ENCODE peak calls at places on chromosomes 5 and 9, in eight cellular contexts. U is hepatic stellate cell; G is dorsolateral prefrontal cortex; D is endothelial cell; L is caudate nucleus; Q is CD4-positive, alpha-beta T cell; Z is neuronal stem cell; N is activated CD4-positive, alpha-beta T cell treated with anti-CD3 and anti-CD28 coated beads for 24 hours. F is an unnamed sample.

GRCh38 chr5:37668524-37669047 is 171.3 kb downstream of the GDNF start:
- DNase-seq in Q (no peak), L (no peak), N (no peak), U (peak; percentile 73), D (no peak), Z (no peak), G (no peak), F (no peak)

GRCh38 chr5:93325946-93326345 is 255.1 kb downstream of the NR2F1-AS1 start:
- DNase-seq in N (no peak), U (no peak), L (no peak), G (no peak), Q (no peak), Z (no peak), D (no peak), F (no peak)

GRCh38 chr9:32550046-32550608 is 2.0 kb upstream of the SMIM27 start:
- DNase-seq in L (peak; percentile 33), Z (peak; percentile 12), U (peak; percentile 43), G (no peak), D (no peak), N (no peak), Q (no peak), F (no peak)

GRCh38 chr5:5658226-5658625 is 235.7 kb downstream of the ICE1 start:
- DNase-seq in D (no peak), L (no peak), N (no peak), Z (no peak), G (peak; percentile 56), Q (no peak), U (peak; percentile 5), F (no peak)

GRCh38 chr9:134229466-134230091 is 65.2 kb upstream of the RNU6ATAC start:
- DNase-seq in Z (no peak), D (no peak), L (no peak), U (no peak), Q (no peak), N (no peak), G (no peak), F (no peak)

GRCh38 chr5:133195250-133195649 is 143.4 kb downstream of the HSPA4 start:
- DNase-seq in L (no peak), Q (no peak), Z (no peak), D (no peak), N (no peak), G (no peak), U (no peak), F (no peak)

GRCh38 chr5:84383816-84384603 is 670 bp downstream of the EDIL3 start:
- DNase-seq in L (peak; percentile 62), N (no peak), U (peak; percentile 34), D (peak; percentile 54), Z (peak; percentile 67), G (peak; percentile 50), Q (no peak), F (peak; percentile 35)

GRCh38 chr9:4299006-4299795 is 667 bp downstream of the GLIS3 start:
- DNase-seq in G (no peak), L (no peak), N (no peak), U (peak; percentile 60), Q (no peak), D (peak; percentile 47), Z (peak; percentile 54), F (peak; percentile 30)

GRCh38 chr5:135186662-135187522 is 152.9 kb upstream of the PITX1 start:
- DNase-seq in Q (no peak), U (no peak), Z (no peak), D (no peak), G (no peak), N (no peak), L (no peak), F (no peak)

GRCh38 chr5:72693001-72693442 is 123.4 kb upstream of the TNPO1 start:
- DNase-seq in G (no peak), D (no peak), Z (no peak), N (no peak), L (no peak), U (no peak), Q (no peak), F (no peak)

GRCh38 chr9:86287013-86287412 is 4.7 kb upstream of the ISCA1 start:
- DNase-seq in D (peak; percentile 47), L (no peak), G (no peak), Z (peak; percentile 54), Q (peak; percentile 6), U (no peak), N (no peak), F (peak; percentile 30)

GRCh38 chr9:72557549-72557948 is 36.1 kb downstream of the TMC1 start:
- DNase-seq in Z (no peak), Q (no peak), U (peak; percentile 68), G (no peak), L (no peak), D (no peak), N (peak; percentile 6), F (no peak)

GRCh38 chr9:121317737-121318630 is 50.0 kb downstream of the GSN start:
- DNase-seq in Q (no peak), U (no peak), D (no peak), L (no peak), Z (no peak), G (no peak), N (no peak), F (no peak)

GRCh38 chr5:139696894-139697658 is 48.9 kb downstream of the CXXC5 start:
- DNase-seq in Z (no peak), N (no peak), Q (no peak), D (peak; percentile 41), G (peak; percentile 60), U (peak; percentile 96), L (no peak), F (no peak)

GRCh38 chr5:136511046-136511445 is 145.7 kb upstream of the TRPC7 start:
- DNase-seq in D (no peak), N (no peak), G (no peak), Z (no peak), Q (no peak), U (no peak), L (no peak), F (no peak)

GRCh38 chr9:37747271-37747753 is 6.3 kb upstream of the TRMT10B start:
- DNase-seq in U (peak; percentile 83), Z (peak; percentile 45), N (peak; percentile 38), G (peak; percentile 41), L (peak; percentile 15), D (peak; percentile 67), Q (peak; percentile 50), F (peak; percentile 58)

GRCh38 chr5:138933522-138934290 is 58.6 kb upstream of the LRRTM2 start:
- DNase-seq in Q (no peak), D (no peak), N (no peak), G (no peak), Z (no peak), L (no peak), U (no peak), F (no peak)

GRCh38 chr9:124559871-124560270 is 52.7 kb upstream of the NR5A1 start:
- DNase-seq in L (no peak), D (no peak), G (no peak), N (no peak), U (no peak), Q (no peak), Z (no peak), F (no peak)